ENCODE peak calls at places on chromosomes 16 and 17, in seven cellular contexts. T, L, J, R, D, G and V are unnamed samples.

GRCh38 chr17:45266372-45266926 is 4.6 kb upstream of the SPATA32 start:
- DNase-seq in T (no peak), L (no peak), J (no peak), R (no peak), D (no peak), G (no peak), V (no peak)

GRCh38 chr16:17556276-17557052 is 85.7 kb upstream of the XYLT1 start:
- DNase-seq in T (no peak), L (peak; percentile 27), J (no peak), R (no peak), D (peak; percentile 17), G (no peak), V (peak; percentile 34)

GRCh38 chr17:56481654-56482053 is 111.8 kb upstream of the NOG start:
- DNase-seq in T (no peak), L (no peak), J (no peak), R (no peak), D (no peak), G (no peak), V (no peak)

GRCh38 chr16:81940781-81941560 is 70.3 kb downstream of the SDR42E1 start:
- DNase-seq in T (no peak), L (peak; percentile 43), J (no peak), R (no peak), D (peak; percentile 63), G (no peak), V (no peak)

GRCh38 chr16:57592591-57593003 is 35.8 kb upstream of the ADGRG1 start:
- DNase-seq in T (no peak), L (no peak), J (no peak), R (no peak), D (no peak), G (no peak), V (peak; percentile 39)

GRCh38 chr16:72493681-72494415 is 321.9 kb upstream of the PMFBP1 start:
- DNase-seq in T (no peak), L (no peak), J (no peak), R (no peak), D (peak; percentile 70), G (no peak), V (no peak)

GRCh38 chr17:19769946-19770652 is 22.0 kb upstream of the ALDH3A1 start:
- DNase-seq in T (no peak), L (no peak), J (peak; percentile 87), R (no peak), D (peak; percentile 70), G (no peak), V (no peak)

GRCh38 chr16:57239089-57239488 is 6.0 kb upstream of the ARL2BP start:
- DNase-seq in T (no peak), L (no peak), J (no peak), R (no peak), D (no peak), G (no peak), V (no peak)

GRCh38 chr17:65057520-65058075 is 1.1 kb upstream of the GNA13 start:
- DNase-seq in T (peak; percentile 53), L (no peak), J (no peak), R (peak; percentile 66), D (no peak), G (no peak), V (no peak)

DNA sequence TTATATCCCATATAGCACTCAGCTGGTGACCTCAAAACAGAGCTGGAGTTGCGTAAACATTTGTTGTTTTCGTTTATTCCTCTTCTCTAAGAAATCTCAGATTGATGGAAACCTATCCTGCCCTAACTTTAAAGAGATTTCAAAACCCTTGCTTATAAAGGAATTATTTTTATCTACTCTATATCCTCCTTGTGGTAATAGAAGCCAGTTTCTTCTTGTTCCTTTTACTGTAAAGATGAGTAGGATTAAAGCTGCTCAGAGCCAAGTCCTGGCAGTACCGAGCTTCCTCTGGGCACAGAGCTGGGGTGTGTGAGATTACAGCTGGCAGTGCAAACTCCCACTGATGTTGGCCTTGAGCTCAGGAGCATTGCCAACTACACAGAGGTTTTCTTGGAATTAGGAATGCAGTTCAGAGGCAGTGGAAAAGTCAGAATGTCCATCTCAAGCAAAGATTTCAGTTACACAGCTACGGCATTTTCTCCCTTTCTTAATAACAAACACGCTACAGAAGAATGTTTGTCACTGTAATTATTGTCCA is 1.4 kb downstream of the KCTD2 start:
- DNase-seq in T (peak; percentile 60), L (no peak), J (no peak), R (peak; percentile 57), D (peak; percentile 23), G (no peak), V (no peak)
- H3K4me3 ChIP-seq in T (peak overlapping the region; percentile 96), L (peak overlapping the region; percentile 60), J (peak overlapping the region; percentile 95), R (peak overlapping the region; percentile 84), D (peak overlapping the region; percentile 99), G (peak overlapping the region; percentile 64), V (no peak overlapping the region)

DNA sequence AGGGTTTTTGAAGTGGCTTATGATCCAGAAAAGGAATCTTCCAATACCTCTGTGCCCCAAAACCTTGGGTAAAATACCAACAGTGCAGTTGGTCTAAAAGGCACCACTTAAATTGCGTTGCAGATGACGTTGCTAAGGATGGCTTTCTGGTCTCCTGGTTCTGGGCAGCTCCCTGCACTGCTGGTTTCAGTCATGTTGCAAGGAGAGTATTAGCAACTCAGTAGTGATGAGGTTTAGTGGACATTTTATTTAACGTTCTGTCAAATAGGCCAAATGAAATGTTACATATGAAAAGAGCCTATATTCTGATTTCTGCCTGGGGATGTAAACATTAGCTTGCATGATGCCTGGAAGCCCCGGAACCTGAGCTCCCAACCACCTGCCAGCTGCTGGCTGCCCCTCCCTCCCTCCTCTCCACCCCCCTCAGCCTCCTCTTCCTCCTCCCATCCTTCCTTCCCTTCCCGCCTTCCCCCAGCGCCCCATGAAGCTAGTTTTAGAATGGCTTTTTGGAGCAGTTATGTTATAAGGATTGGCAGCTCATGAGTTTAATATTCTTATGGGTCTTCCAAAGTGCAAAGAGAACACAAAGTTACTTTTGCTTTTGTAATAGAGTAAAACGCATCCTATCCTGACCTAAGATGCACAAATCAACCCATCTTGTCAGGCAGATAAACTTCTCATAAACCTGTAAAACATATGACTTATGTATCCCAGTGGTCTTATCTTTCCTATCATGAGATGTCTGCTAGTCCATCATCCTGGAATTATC is 20.7 kb downstream of the CD7 start:
- DNase-seq in T (no peak), L (no peak), J (no peak), R (no peak), D (peak; percentile 26), G (no peak), V (no peak)
- H3K4me3 ChIP-seq in T (peak overlapping the region; percentile 51), L (no peak overlapping the region), J (peak overlapping the region; percentile 61), R (peak overlapping the region; percentile 56), D (peak overlapping the region; percentile 69), G (peak overlapping the region; percentile 54), V (peak overlapping the region; percentile 75)

GRCh38 chr17:78267257-78268073 is 36.0 kb downstream of the TMEM235 start:
- DNase-seq in T (no peak), L (no peak), J (no peak), R (no peak), D (no peak), G (no peak), V (no peak)

GRCh38 chr17:78266771-78267170 is 35.3 kb downstream of the TMEM235 start:
- DNase-seq in T (no peak), L (no peak), J (no peak), R (no peak), D (no peak), G (no peak), V (no peak)

GRCh38 chr17:78269893-78270490 is 38.6 kb downstream of the TMEM235 start:
- DNase-seq in T (no peak), L (no peak), J (no peak), R (no peak), D (no peak), G (no peak), V (no peak)

GRCh38 chr17:78268960-78269892 is 37.8 kb downstream of the TMEM235 start:
- DNase-seq in T (no peak), L (peak; percentile 46), J (no peak), R (no peak), D (no peak), G (no peak), V (no peak)

GRCh38 chr17:78268191-78268874 is 36.9 kb downstream of the TMEM235 start:
- DNase-seq in T (no peak), L (no peak), J (no peak), R (no peak), D (no peak), G (no peak), V (no peak)
- H3K4me3 ChIP-seq in T (no peak overlapping the region), L (no peak overlapping the region), J (no peak overlapping the region), R (no peak overlapping the region), D (no peak overlapping the region), G (no peak overlapping the region), V (no peak overlapping the region)

GRCh38 chr17:50152736-50153135 is 2.3 kb upstream of the PPP1R9B start:
- DNase-seq in T (peak; percentile 18), L (no peak), J (no peak), R (no peak), D (no peak), G (no peak), V (no peak)
- H3K4me3 ChIP-seq in T (no peak overlapping the region), L (no peak overlapping the region), J (peak overlapping the region; percentile 79), R (peak overlapping the region; percentile 88), D (peak overlapping the region; percentile 90), G (peak overlapping the region; percentile 76), V (no peak overlapping the region)

DNA sequence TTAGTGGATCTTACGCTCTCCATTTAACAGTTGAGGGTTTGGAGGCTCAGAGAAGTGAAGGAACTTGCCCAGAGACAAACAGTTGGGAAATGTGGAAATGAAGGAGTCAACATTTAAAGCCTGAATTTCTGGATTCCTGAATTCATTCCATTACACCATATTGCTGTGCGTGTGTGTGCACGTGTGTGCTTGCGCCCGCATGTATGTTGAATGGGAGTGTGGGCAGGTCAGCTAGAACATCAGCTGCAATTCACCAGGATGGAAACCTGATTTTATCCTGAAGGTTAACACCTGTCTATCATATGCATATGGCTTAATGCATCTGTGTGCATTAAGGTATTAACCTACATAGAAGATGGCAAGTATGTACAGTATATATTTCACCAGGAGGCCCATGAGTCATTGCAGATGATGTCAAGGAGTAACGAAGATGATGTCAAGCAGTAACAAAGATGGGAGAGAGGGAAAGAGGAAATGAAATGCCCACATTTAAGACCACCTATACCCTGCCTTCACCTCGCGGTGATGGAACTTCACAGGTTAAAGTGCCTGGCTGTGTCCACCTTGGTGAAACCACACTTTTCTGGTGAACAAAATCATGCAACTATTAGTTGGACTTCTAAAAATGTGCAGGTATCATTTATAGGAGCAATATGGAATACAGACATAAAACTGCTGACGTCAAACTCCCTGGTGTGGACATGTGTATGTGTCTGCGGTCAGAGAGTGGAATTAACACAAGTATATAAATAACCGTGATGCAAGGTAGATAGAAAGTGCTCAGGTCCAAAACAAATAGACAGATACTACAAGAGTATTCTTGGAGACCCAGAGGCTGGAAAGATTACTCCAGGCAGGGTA is 832 bp upstream of the ADAP2 start:
- DNase-seq in T (no peak), L (no peak), J (no peak), R (no peak), D (no peak), G (no peak), V (no peak)
- H3K4me3 ChIP-seq in T (no peak overlapping the region), L (no peak overlapping the region), J (peak overlapping the region; percentile 56), R (peak overlapping the region; percentile 55), D (peak overlapping the region; percentile 64), G (peak overlapping the region; percentile 54), V (peak overlapping the region; percentile 40)

DNA sequence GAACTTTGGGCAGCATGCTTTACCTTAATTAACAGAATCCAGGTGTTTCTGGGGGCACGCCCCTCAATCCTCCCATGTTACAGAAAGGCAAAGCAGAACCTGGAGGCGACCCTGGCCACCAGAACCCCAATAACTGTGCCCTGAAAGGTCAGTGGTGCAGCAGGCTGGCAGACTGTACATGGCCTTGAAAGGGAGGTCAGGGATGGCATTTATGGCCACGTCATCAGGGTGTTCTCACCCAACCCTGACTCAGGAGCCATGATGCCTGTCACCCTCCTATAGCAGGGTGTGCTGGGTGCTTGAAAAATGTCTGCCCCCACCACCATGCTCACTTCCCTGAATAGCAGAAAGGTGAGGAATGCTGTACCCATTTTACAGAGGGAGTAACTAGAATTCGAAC is 177.7 kb downstream of the TMEM132E start:
- DNase-seq in T (no peak), L (no peak), J (no peak), R (no peak), D (no peak), G (no peak), V (no peak)
- H3K4me3 ChIP-seq in T (no peak overlapping the region), L (no peak overlapping the region), J (no peak overlapping the region), R (no peak overlapping the region), D (no peak overlapping the region), G (no peak overlapping the region), V (no peak overlapping the region)